ENCODE peak calls at places on chromosomes 3 and 15, in nine cellular contexts. J, P, N, X, L, V, B, G and W are unnamed samples.

GRCh38 chr15:72426753-72427152 is 28.6 kb downstream of the TMEM202 start:
- DNase-seq in J (no peak), P (no peak), N (no peak), X (no peak), L (no peak), V (no peak), B (no peak), G (no peak), W (no peak)

GRCh38 chr3:90136468-90137191 is 1029.2 kb downstream of the EPHA3 start:
- DNase-seq in J (no peak), P (no peak), N (no peak), X (no peak), L (peak; percentile 59), V (no peak), B (no peak), G (no peak), W (no peak)

GRCh38 chr3:182621435-182622240 is 171.7 kb upstream of the ATP11B start:
- DNase-seq in J (no peak), P (no peak), N (no peak), X (no peak), L (peak; percentile 32), V (no peak), B (no peak), G (peak; percentile 5), W (no peak)

GRCh38 chr15:75659141-75659771 is 11.5 kb downstream of the SNX33 start:
- DNase-seq in J (no peak), P (no peak), N (no peak), X (no peak), L (no peak), V (no peak), B (no peak), G (no peak), W (no peak)

GRCh38 chr3:184488577-184488976 is 73.0 kb upstream of the EPHB3 start:
- DNase-seq in J (no peak), P (no peak), N (no peak), X (no peak), L (no peak), V (no peak), B (no peak), G (no peak), W (no peak)

GRCh38 chr15:40695469-40695910 is 516 bp downstream of the RAD51 start:
- DNase-seq in J (no peak), P (no peak), N (no peak), X (no peak), L (peak; percentile 5), V (no peak), B (no peak), G (peak; percentile 24), W (peak; percentile 18)

GRCh38 chr3:124246366-124246765 is 254.4 kb upstream of the ROPN1 start:
- DNase-seq in J (no peak), P (no peak), N (no peak), X (no peak), L (no peak), V (no peak), B (no peak), G (no peak), W (no peak)

GRCh38 chr3:48268936-48269551 is 28.1 kb downstream of the ZNF589 start:
- DNase-seq in J (no peak), P (no peak), N (no peak), X (peak; percentile 9), L (no peak), V (no peak), B (peak; percentile 75), G (no peak), W (no peak)

GRCh38 chr15:98281130-98281529 is 320.6 kb downstream of the ARRDC4 start:
- DNase-seq in J (no peak), P (no peak), N (no peak), X (no peak), L (no peak), V (no peak), B (no peak), G (no peak), W (no peak)

GRCh38 chr3:44326035-44326434 is 12.5 kb upstream of the TCAIM start:
- DNase-seq in J (no peak), P (no peak), N (no peak), X (no peak), L (no peak), V (no peak), B (peak; percentile 25), G (peak; percentile 56), W (no peak)

GRCh38 chr3:170330366-170330765 is 27.1 kb upstream of the SKIL start:
- DNase-seq in J (no peak), P (no peak), N (no peak), X (no peak), L (peak; percentile 90), V (no peak), B (peak; percentile 86), G (peak; percentile 29), W (no peak)

GRCh38 chr3:14175383-14176037 is 2.9 kb downstream of the XPC start:
- DNase-seq in J (peak; percentile 13), P (no peak), N (peak; percentile 21), X (peak; percentile 33), L (no peak), V (no peak), B (no peak), G (peak; percentile 40), W (no peak)

GRCh38 chr15:75230524-75231371 is 27.4 kb upstream of the GOLGA6C start:
- DNase-seq in J (no peak), P (no peak), N (no peak), X (no peak), L (no peak), V (no peak), B (no peak), G (no peak), W (no peak)

GRCh38 chr15:83843511-83843910 is 189.6 kb downstream of the ADAMTSL3 start:
- DNase-seq in J (no peak), P (no peak), N (no peak), X (no peak), L (no peak), V (no peak), B (no peak), G (peak; percentile 66), W (no peak)

GRCh38 chr15:92324036-92324963 is 69.4 kb upstream of the ST8SIA2 start:
- DNase-seq in J (no peak), P (no peak), N (no peak), X (no peak), L (no peak), V (no peak), B (no peak), G (no peak), W (no peak)

GRCh38 chr3:11290743-11291680 is 18.8 kb downstream of the ATG7 start:
- DNase-seq in J (no peak), P (no peak), N (no peak), X (no peak), L (no peak), V (peak; percentile 34), B (peak; percentile 50), G (peak; percentile 91), W (no peak)

GRCh38 chr3:47850062-47850802 is 47.3 kb downstream of the DHX30 start:
- DNase-seq in J (no peak), P (no peak), N (no peak), X (no peak), L (peak; percentile 24), V (no peak), B (no peak), G (peak; percentile 50), W (no peak)

GRCh38 chr3:29335438-29335837 is 54.6 kb downstream of the RBMS3 start:
- DNase-seq in J (no peak), P (peak; percentile 98), N (no peak), X (no peak), L (peak; percentile 56), V (no peak), B (peak; percentile 95), G (peak; percentile 99), W (no peak)

GRCh38 chr15:95202569-95203349 is 971.4 kb downstream of the MCTP2 start:
- DNase-seq in J (no peak), P (no peak), N (no peak), X (no peak), L (no peak), V (no peak), B (peak; percentile 35), G (peak; percentile 5), W (no peak)